ENCODE peak calls at places on chromosomes 4 and X, in five cellular contexts. U is spleen, R is thyroid gland, C is ovary, L is Peyer's patch. D is an unnamed sample. For H3K4me1 and H3K9me3, the result is how much of the 10 kb centered on the place peaks cover.

GRCh38 chr4:2412885-2413716 is 5.3 kb downstream of the ZFYVE28 start:
- DNase-seq in U (peak), C (peak), R (peak), L (peak), D (peak)

GRCh38 chr4:1842993-1843448 is 12.9 kb downstream of the LETM1 start:
- DNase-seq in C (no peak), R (peak), U (no peak), L (no peak), D (no peak)

GRCh38 chr4:5374577-5374976 is 323.3 kb downstream of the STK32B start:
- DNase-seq in L (no peak), C (no peak), U (no peak), R (no peak), D (no peak)

GRCh38 chrX:54481751-54482150 is 14.3 kb downstream of the FGD1 start:
- DNase-seq in R (no peak), C (no peak), U (no peak), L (no peak), D (no peak)

GRCh38 chr4:55083771-55084170 is 41.6 kb downstream of the KDR start:
- DNase-seq in L (no peak), C (no peak), R (no peak), U (no peak), D (no peak)

GRCh38 chrX:50877310-50877709 is 33.2 kb upstream of the BMP15 start:
- DNase-seq in C (no peak), R (no peak), L (no peak), U (no peak), D (no peak)

GRCh38 chr4:79163981-79164490 is 161.8 kb downstream of the NAA11 start:
- DNase-seq in R (no peak), C (no peak), L (no peak), U (no peak), D (no peak)

GRCh38 chr4:41290486-41290885 is 33.8 kb downstream of the UCHL1 start:
- DNase-seq in C (no peak), L (no peak), R (no peak), U (no peak), D (no peak)

GRCh38 chr4:75745192-75745591 is 20.8 kb downstream of the USO1 start:
- DNase-seq in U (no peak), L (no peak), C (no peak), R (no peak), D (no peak)

GRCh38 chrX:10506781-10507180 is 113.6 kb downstream of the MID1 start:
- DNase-seq in L (no peak), R (no peak), C (no peak), U (no peak), D (no peak)

GRCh38 chr4:154506253-154506652 is 14.7 kb upstream of the DCHS2 start:
- DNase-seq in U (no peak), L (no peak), C (no peak), R (no peak), D (no peak)

GRCh38 chr4:1244081-1244977 is 4.6 kb downstream of the CTBP1 start:
- DNase-seq in C (peak), U (peak), R (peak), L (peak), D (no peak)

GRCh38 chr4:170400346-170400745 is 310.6 kb upstream of the AADAT start:
- DNase-seq in U (no peak), L (no peak), C (no peak), R (no peak), D (no peak)

GRCh38 chr4:138404801-138405200 is 162.7 kb upstream of the SLC7A11 start:
- DNase-seq in U (no peak), R (no peak), C (no peak), L (no peak), D (no peak)

GRCh38 chr4:18227880-18228279 is 206.3 kb upstream of the LCORL start:
- DNase-seq in U (no peak), C (no peak), L (no peak), R (no peak), D (no peak)

GRCh38 chr4:173752610-173753009 is 222.6 kb upstream of the HAND2 start:
- DNase-seq in R (no peak), C (no peak), U (no peak), L (no peak), D (no peak)

GRCh38 chrX:132958086-132958703 is at the start of gene HS6ST2:
- DNase-seq in L (no peak), U (no peak), R (no peak), C (peak), D (no peak)

GRCh38 chr4:24477919-24478318 is 106.4 kb downstream of the DHX15 start:
- DNase-seq in C (peak), R (peak), L (no peak), U (no peak), D (no peak)

GRCh38 chrX:117996408-117996807 is 120.2 kb downstream of the KLHL13 start:
- DNase-seq in R (no peak), L (no peak), C (no peak), U (no peak), D (no peak)

GRCh38 chr4:90745176-90745575 is 618.0 kb downstream of the CCSER1 start:
- DNase-seq in R (no peak), U (no peak), C (no peak), L (no peak), D (no peak)

GRCh38 chr4:94390804-94391410 is 48.3 kb upstream of the HPGDS start:
- DNase-seq in U (no peak), L (no peak), C (no peak), R (no peak), D (no peak)

GRCh38 chr4:186297013-186297645 is 31.1 kb downstream of the F11 start:
- DNase-seq in L (no peak), C (no peak), R (no peak), U (no peak), D (no peak)

GRCh38 chr4:53914313-53915016 is 149.9 kb downstream of the CHIC2 start:
- DNase-seq in C (no peak), U (no peak), R (no peak), L (no peak), D (peak)

GRCh38 chr4:20645231-20645630 is 55.0 kb upstream of the PACRGL start:
- DNase-seq in L (no peak), U (no peak), R (no peak), C (no peak), D (no peak)

GRCh38 chr4:92634891-92635290 is 331.1 kb downstream of the GRID2 start:
- DNase-seq in R (peak), L (no peak), C (no peak), U (no peak), D (no peak)

GRCh38 chr4:148061795-148062194 is 329.9 kb downstream of the ARHGAP10 start:
- DNase-seq in C (no peak), L (peak), U (no peak), R (no peak), D (no peak)
- H3K4me1 ChIP-seq in C (under half), L (under half), U (under half), R (under half), D (half or more)

GRCh38 chr4:13093170-13093569 is 391.0 kb downstream of the RAB28 start:
- DNase-seq in U (no peak), R (no peak), L (no peak), C (no peak), D (no peak)
- TF ChIP-seq POLR2A in U (no peak), R (no peak), L (no peak), C (no peak), D (no peak)

GRCh38 chr4:175215208-175215607 is 297.1 kb downstream of the ADAM29 start:
- DNase-seq in R (no peak), U (no peak), L (no peak), C (no peak), D (no peak)
- H3K9me3 ChIP-seq in R (under half), U (half or more), L (under half), C (under half), D (under half)

GRCh38 chr4:17188035-17188967 is 289.9 kb upstream of the LDB2 start:
- DNase-seq in U (no peak), C (no peak), R (no peak), L (no peak), D (no peak)
- H3K4me1 ChIP-seq in U (under half), C (under half), R (under half), L (under half), D (under half)